ENCODE peak calls at places on chromosome 10, in four cellular contexts. G is neuronal stem cell, X is H9, Z is H1. L is an unnamed sample.

GRCh38 chr10:129851941-129852650 is 112.0 kb downstream of the EBF3 start:
- DNase-seq in G (no peak), X (no peak), Z (no peak), L (no peak)

GRCh38 chr10:25493122-25493893 is 318.5 kb downstream of the GPR158 start:
- DNase-seq in G (peak; percentile 72), X (peak; percentile 90), Z (peak; percentile 90), L (peak; percentile 73)

GRCh38 chr10:26486985-26487850 is 49.1 kb downstream of the APBB1IP start:
- DNase-seq in G (no peak), X (no peak), Z (no peak), L (peak; percentile 87)

GRCh38 chr10:91864744-91865143 is 44.5 kb downstream of the FGFBP3 start:
- DNase-seq in G (no peak), X (no peak), Z (no peak), L (no peak)

GRCh38 chr10:45000764-45001381 is at the start of gene ZNF22:
- DNase-seq in G (peak; percentile 53), X (peak; percentile 69), Z (no peak), L (peak; percentile 57)

GRCh38 chr10:75396861-75397570 is 4.5 kb downstream of the ZNF503 start:
- DNase-seq in G (peak; percentile 38), X (peak; percentile 50), Z (no peak), L (no peak)

GRCh38 chr10:48981310-48981907 is 41.8 kb upstream of the LRRC18 start:
- DNase-seq in G (peak; percentile 44), X (peak; percentile 90), Z (peak; percentile 44), L (peak; percentile 51)

GRCh38 chr10:70328987-70329386 is 45.2 kb upstream of the NPFFR1 start:
- DNase-seq in G (no peak), X (no peak), Z (no peak), L (no peak)

GRCh38 chr10:15579605-15580004 is 140.1 kb downstream of the ITGA8 start:
- DNase-seq in G (no peak), X (no peak), Z (no peak), L (no peak)

GRCh38 chr10:125023269-125023668 is 81.3 kb downstream of the ZRANB1 start:
- DNase-seq in G (no peak), X (no peak), Z (no peak), L (peak; percentile 48)

GRCh38 chr10:121437596-121437995 is 160.6 kb downstream of the FGFR2 start:
- DNase-seq in G (no peak), X (no peak), Z (no peak), L (no peak)

GRCh38 chr10:12984165-12984747 is 17.3 kb downstream of the CCDC3 start:
- DNase-seq in G (no peak), X (no peak), Z (no peak), L (no peak)

GRCh38 chr10:18133046-18133445 is 7.2 kb upstream of the CACNB2 start:
- DNase-seq in G (no peak), X (no peak), Z (no peak), L (no peak)

GRCh38 chr10:123380491-123381085 is 226.4 kb downstream of the BUB3 start:
- DNase-seq in G (no peak), X (no peak), Z (no peak), L (no peak)

GRCh38 chr10:70054902-70055301 is 2.3 kb downstream of the MACROH2A2 start:
- DNase-seq in G (no peak), X (no peak), Z (no peak), L (no peak)

GRCh38 chr10:29804025-29804852 is 169.5 kb upstream of the SVIL start:
- DNase-seq in G (no peak), X (no peak), Z (no peak), L (peak; percentile 31)

GRCh38 chr10:107576746-107577145 is 412.2 kb upstream of the SORCS1 start:
- DNase-seq in G (no peak), X (no peak), Z (no peak), L (no peak)

GRCh38 chr10:133324198-133324792 is 12.4 kb downstream of the CALY start:
- DNase-seq in G (no peak), X (peak; percentile 85), Z (no peak), L (peak; percentile 26)

GRCh38 chr10:119281581-119282071 is 74.3 kb downstream of the GRK5 start:
- DNase-seq in G (no peak), X (no peak), Z (no peak), L (no peak)

GRCh38 chr10:127999291-127999690 is 92.4 kb downstream of the PTPRE start:
- DNase-seq in G (no peak), X (no peak), Z (no peak), L (no peak)

GRCh38 chr10:70265032-70265689 is 18.6 kb downstream of the NPFFR1 start:
- DNase-seq in G (no peak), X (peak; percentile 88), Z (peak; percentile 57), L (no peak)

GRCh38 chr10:78867555-78867939 is 201.2 kb upstream of the ZMIZ1 start:
- DNase-seq in G (no peak), X (no peak), Z (no peak), L (no peak)

DNA sequence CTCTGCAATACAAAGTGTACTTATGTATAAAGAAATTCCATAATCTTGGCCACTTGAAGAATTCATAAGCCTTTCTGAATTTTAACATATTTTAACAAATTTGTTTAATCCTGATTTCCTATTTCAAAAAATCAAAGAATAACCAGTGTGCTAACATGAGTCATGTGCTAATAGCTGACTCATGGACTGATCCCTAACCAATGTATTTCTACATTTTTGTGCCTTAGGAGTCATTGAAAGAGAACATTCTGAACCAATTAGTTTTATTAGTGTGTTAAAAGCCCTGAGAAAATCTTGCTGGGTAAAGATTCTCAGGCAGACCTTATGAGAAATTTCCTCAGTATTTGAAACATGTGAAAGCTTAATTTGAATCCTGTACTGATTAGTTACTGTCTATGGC is 73.1 kb upstream of the CCAR1 start:
- DNase-seq in G (no peak), X (no peak), Z (no peak), L (no peak)
- H3K4me2 ChIP-seq in G (no peak overlapping the region), X (no peak overlapping the region), Z (no peak overlapping the region), L (no peak overlapping the region)

DNA sequence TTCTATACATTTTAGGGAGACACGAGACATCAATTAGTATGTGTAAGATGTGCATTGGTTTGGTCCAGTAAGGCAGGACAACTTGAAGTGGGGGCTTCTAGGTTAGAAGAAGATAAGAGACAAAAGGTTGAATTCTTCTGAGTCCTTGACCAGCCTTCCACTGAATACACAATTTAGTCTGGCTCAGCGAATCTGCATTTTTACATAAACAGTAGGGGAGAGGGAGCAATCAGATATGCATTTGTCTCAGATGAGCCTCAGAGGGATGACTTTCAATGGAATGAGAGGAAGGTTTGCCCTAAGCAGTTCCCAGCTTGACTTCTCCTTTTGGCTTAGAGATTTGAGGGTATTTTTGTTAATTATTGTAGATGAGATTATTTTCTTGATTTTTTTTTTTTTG is 20.0 kb upstream of the C10orf90 start:
- DNase-seq in G (no peak), X (no peak), Z (peak; percentile 7), L (no peak)
- H3K18ac ChIP-seq in G (no peak overlapping the region), X (no peak overlapping the region), Z (no peak overlapping the region), L (no peak overlapping the region)

GRCh38 chr10:109895848-109896247 is 27.5 kb downstream of the XPNPEP1 start:
- DNase-seq in G (no peak), X (no peak), Z (no peak), L (no peak)
- H3K4me2 ChIP-seq in G (no peak overlapping the region), X (no peak overlapping the region), Z (no peak overlapping the region), L (no peak overlapping the region)

DNA sequence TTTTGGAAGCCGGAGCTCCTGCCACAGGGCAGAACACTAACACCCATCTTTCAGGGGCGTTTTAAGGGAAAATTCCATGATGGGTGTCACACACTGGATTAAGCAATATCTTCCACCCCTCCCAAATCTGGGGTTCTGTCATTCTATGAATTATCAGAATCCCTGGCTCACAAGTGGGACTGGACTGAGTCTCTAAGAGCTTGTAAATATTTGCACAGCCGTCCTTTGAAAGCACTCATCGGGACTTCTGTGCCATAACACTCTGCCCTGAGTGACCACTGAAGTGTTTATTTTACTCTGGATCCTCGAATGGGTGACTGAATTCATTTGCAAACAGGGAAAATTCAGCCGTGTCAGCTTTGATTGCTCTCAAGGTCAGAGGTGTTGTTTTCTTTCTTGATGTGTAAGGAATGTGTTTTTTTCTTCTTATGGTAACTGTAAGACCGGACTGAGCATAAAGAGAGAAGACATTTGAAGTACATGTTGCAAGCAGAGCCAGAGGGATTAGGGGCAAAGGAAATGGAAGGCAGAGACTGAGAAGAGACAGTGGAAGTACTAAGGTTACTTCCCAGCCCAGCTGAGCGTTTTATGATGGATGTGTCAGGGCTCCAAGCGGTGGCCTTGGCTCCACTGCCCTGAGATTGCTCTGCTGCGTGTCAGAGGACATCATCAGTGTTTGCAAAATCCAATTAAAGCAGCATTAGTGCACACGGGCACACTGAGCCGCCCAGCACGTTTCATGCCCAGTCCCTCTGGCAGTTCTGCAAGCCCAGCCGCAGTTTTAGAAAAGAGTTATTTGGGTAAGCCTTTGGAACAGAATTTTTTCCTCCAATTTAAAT is 17.7 kb upstream of the GTPBP4 start:
- DNase-seq in G (no peak), X (no peak), Z (no peak), L (no peak)
- H3K18ac ChIP-seq in G (no peak overlapping the region), X (no peak overlapping the region), Z (no peak overlapping the region), L (no peak overlapping the region)

GRCh38 chr10:60735244-60735643 is 43.0 kb upstream of the CDK1 start:
- DNase-seq in G (no peak), X (peak; percentile 52), Z (no peak), L (no peak)
- H3K4me2 ChIP-seq in G (no peak overlapping the region), X (no peak overlapping the region), Z (peak overlapping the region; percentile 3), L (no peak overlapping the region)